ENCODE peak calls at places on chromosomes 3 and 15, in five cellular contexts. Q is H1, D is GM12878, Y is HepG2, V is K562. C is an unnamed sample.

GRCh38 chr3:132448211-132448961 is 31.1 kb downstream of the DNAJC13 start:
- DNase-seq in V (no peak), Y (no peak), Q (no peak), D (peak; percentile 16), C (no peak)

GRCh38 chr3:154971341-154971740 is 108.8 kb upstream of the MME start:
- DNase-seq in Y (no peak), Q (no peak), V (no peak), D (no peak), C (no peak)

GRCh38 chr3:13571264-13571663 is 22.3 kb downstream of the FBLN2 start:
- DNase-seq in V (no peak), D (no peak), Y (no peak), Q (no peak), C (no peak)

GRCh38 chr3:118842147-118842863 is 192.3 kb downstream of the IGSF11 start:
- DNase-seq in D (peak; percentile 20), Y (no peak), Q (no peak), V (no peak), C (peak; percentile 54)

GRCh38 chr15:73628102-73628501 is 5.1 kb downstream of the NPTN start:
- DNase-seq in Q (no peak), Y (peak; percentile 23), D (no peak), V (no peak), C (no peak)

GRCh38 chr15:84947947-84948830 is 33.5 kb upstream of the PDE8A start:
- DNase-seq in Y (no peak), V (peak; percentile 45), Q (no peak), D (no peak), C (no peak)

GRCh38 chr3:66259721-66260255 is 39.0 kb downstream of the SLC25A26 start:
- DNase-seq in Q (no peak), Y (no peak), V (no peak), D (no peak), C (no peak)

GRCh38 chr15:56939257-56939656 is 20.8 kb downstream of the TCF12 start:
- DNase-seq in D (no peak), V (no peak), Q (no peak), Y (no peak), C (no peak)

GRCh38 chr15:50685976-50686467 is 575 bp downstream of the TRPM7 start:
- DNase-seq in D (peak; percentile 26), V (peak; percentile 41), Y (peak; percentile 38), Q (peak; percentile 17), C (peak; percentile 75)

GRCh38 chr3:177357352-177358084 is 160.2 kb upstream of the TBL1XR1 start:
- DNase-seq in Q (no peak), Y (peak; percentile 88), D (no peak), V (peak; percentile 84), C (peak; percentile 47)

GRCh38 chr3:48406443-48407431 is 23.1 kb downstream of the PLXNB1 start:
- DNase-seq in Q (no peak), V (no peak), Y (no peak), D (no peak), C (no peak)

GRCh38 chr15:79037848-79038247 is 52.7 kb downstream of the RASGRF1 start:
- DNase-seq in Q (no peak), V (no peak), Y (no peak), D (no peak), C (no peak)

GRCh38 chr15:62957130-62957529 is 85.4 kb upstream of the TPM1 start:
- DNase-seq in Q (no peak), V (no peak), Y (no peak), D (no peak), C (no peak)

GRCh38 chr3:98039322-98040024 is 4.4 kb upstream of the GABRR3 start:
- DNase-seq in D (peak; percentile 79), Y (peak; percentile 78), V (peak; percentile 51), Q (peak; percentile 17), C (peak; percentile 84)

GRCh38 chr3:32947466-32948238 is 3.8 kb upstream of the CCR4 start:
- DNase-seq in D (peak; percentile 61), V (peak; percentile 64), Q (peak; percentile 61), Y (peak; percentile 83), C (peak; percentile 96)

GRCh38 chr3:57555316-57555715 is 758 bp upstream of the PDE12 start:
- DNase-seq in V (no peak), Y (peak; percentile 29), D (no peak), Q (no peak), C (no peak)

GRCh38 chr15:63226966-63227401 is 37.6 kb downstream of the RAB8B start:
- DNase-seq in Q (no peak), V (no peak), Y (no peak), D (no peak), C (no peak)

GRCh38 chr3:165874663-165875489 is 37.7 kb upstream of the BCHE start:
- DNase-seq in Q (no peak), Y (peak; percentile 83), D (no peak), V (no peak), C (peak; percentile 33)

GRCh38 chr3:106617276-106617675 is 748.5 kb upstream of the CBLB start:
- DNase-seq in Q (no peak), Y (no peak), V (no peak), D (no peak), C (no peak)

GRCh38 chr3:40915346-40915865 is 283.9 kb upstream of the CTNNB1 start:
- DNase-seq in D (no peak), V (no peak), Y (no peak), Q (no peak), C (no peak)

GRCh38 chr3:64257096-64257755 is 32.0 kb upstream of the PRICKLE2 start:
- DNase-seq in D (no peak), Y (no peak), V (no peak), Q (no peak), C (no peak)

GRCh38 chr3:188507244-188507720 is 353.3 kb downstream of the LPP start:
- DNase-seq in Y (peak; percentile 8), V (no peak), D (no peak), Q (no peak), C (peak; percentile 49)
- TF ChIP-seq POLR2AphosphoS5 in Y (no peak), V (no peak), D (no peak), Q (no peak), C (no peak)

GRCh38 chr15:68224546-68225250 is 4.8 kb downstream of the CLN6 start:
- DNase-seq in V (peak; percentile 2), D (peak; percentile 72), Y (no peak), Q (no peak), C (no peak)

GRCh38 chr15:68220967-68221366 is 8.6 kb downstream of the CLN6 start:
- DNase-seq in Y (no peak), Q (no peak), V (peak; percentile 21), D (no peak), C (no peak)

GRCh38 chr15:68224108-68224507 is 5.4 kb downstream of the CLN6 start:
- DNase-seq in D (no peak), Q (no peak), Y (no peak), V (no peak), C (no peak)

GRCh38 chr15:68220489-68220888 is 9.0 kb downstream of the CLN6 start:
- DNase-seq in Q (no peak), Y (no peak), V (peak; percentile 2), D (no peak), C (no peak)

DNA sequence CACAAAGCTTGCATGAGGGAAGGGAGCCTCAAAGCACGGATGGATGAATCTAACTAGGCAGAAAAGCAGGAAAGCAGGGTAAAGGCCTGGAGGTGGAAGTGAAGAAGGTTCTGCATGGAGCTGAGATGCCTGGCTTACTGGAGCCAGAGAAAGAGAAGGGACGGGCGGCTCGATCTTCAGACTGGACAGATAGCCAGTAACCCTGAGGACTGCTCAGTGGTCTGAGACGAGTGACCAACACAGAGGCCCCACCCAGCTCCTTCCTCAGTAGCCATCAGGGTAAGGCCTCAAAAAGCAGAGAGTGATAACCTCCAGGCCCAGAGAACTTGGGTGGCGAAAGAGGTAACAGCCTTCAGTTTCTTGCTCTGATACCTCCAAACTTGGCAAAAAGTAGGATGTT is 6.4 kb downstream of the CLN6 start:
- DNase-seq in V (peak; percentile 4), Y (no peak), D (no peak), Q (no peak), C (no peak)
- TF ChIP-seq CREB1 in V (no peak), Y (no peak), D (no peak), Q (no peak), C (no peak)

GRCh38 chr3:181629029-181629428 is 82.7 kb upstream of the SOX2 start:
- DNase-seq in Y (no peak), V (no peak), D (no peak), Q (no peak), C (no peak)

GRCh38 chr3:181633556-181633955 is 78.2 kb upstream of the SOX2 start:
- DNase-seq in D (no peak), Q (no peak), V (no peak), Y (peak; percentile 38), C (no peak)

GRCh38 chr3:181629701-181630100 is 82.0 kb upstream of the SOX2 start:
- DNase-seq in Y (no peak), V (no peak), D (no peak), Q (no peak), C (no peak)

GRCh38 chr3:181630873-181631272 is 80.9 kb upstream of the SOX2 start:
- DNase-seq in Q (no peak), Y (no peak), D (no peak), V (no peak), C (no peak)

GRCh38 chr3:181631901-181632300 is 79.8 kb upstream of the SOX2 start:
- DNase-seq in D (no peak), Y (no peak), V (no peak), Q (no peak), C (no peak)
- TF ChIP-seq POLR2AphosphoS5 in D (no peak), Y (no peak), V (no peak), Q (no peak), C (no peak)

DNA sequence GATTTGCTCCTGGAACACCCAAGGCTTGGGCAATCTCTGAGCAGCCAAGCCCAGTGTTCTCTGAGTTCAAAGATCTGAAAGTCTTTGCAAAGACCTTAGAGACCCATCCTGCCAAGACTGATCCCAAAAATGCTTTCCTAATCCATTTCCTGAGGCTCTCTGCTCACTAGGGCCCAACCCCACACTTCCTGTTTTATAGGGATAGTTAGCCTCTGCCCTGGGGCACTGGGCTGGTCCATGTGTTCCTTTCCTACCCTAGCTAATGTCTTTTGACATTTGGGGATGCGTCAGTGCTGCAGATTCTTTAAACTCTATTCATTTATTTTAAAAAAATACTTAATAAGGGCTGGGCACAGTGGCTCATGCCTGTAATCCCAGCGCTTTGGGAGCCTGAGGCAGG is 372.7 kb downstream of the ROBO2 start:
- DNase-seq in V (no peak), D (no peak), Q (no peak), Y (no peak), C (no peak)
- TF ChIP-seq CREB1 in V (no peak), D (no peak), Q (no peak), Y (no peak), C (no peak)

C was measured in GM23338.